ENCODE peak calls at places on chromosomes 16 and 17, in six cellular contexts. Y, C, I, Z, E and F are unnamed samples.

GRCh38 chr17:83155128-83156081 is 76.0 kb downstream of the METRNL start:
- DNase-seq in Y (peak), C (peak), I (no peak), Z (peak), E (peak), F (no peak)

GRCh38 chr16:10828851-10829331 is 10.3 kb upstream of the TVP23A start:
- DNase-seq in Y (peak), C (peak), I (no peak), Z (peak), E (peak), F (peak)

GRCh38 chr17:12407495-12407894 is 258.2 kb upstream of the MYOCD start:
- DNase-seq in Y (no peak), C (no peak), I (no peak), Z (no peak), E (no peak), F (no peak)

GRCh38 chr16:4179020-4179419 is 62.8 kb upstream of the ADCY9 start:
- DNase-seq in Y (no peak), C (peak), I (no peak), Z (no peak), E (peak), F (no peak)

GRCh38 chr16:1135459-1135825 is 17.5 kb upstream of the CACNA1H start:
- DNase-seq in Y (no peak), C (no peak), I (no peak), Z (no peak), E (no peak), F (no peak)

GRCh38 chr16:75433732-75434413 is 570 bp upstream of the CFDP1 start:
- DNase-seq in Y (peak), C (peak), I (peak), Z (peak), E (peak), F (no peak)

GRCh38 chr16:50467559-50467942 is 80.6 kb upstream of the NKD1 start:
- DNase-seq in Y (no peak), C (no peak), I (no peak), Z (no peak), E (no peak), F (no peak)

GRCh38 chr17:33273271-33273670 is 19.8 kb downstream of the ASIC2 start:
- DNase-seq in Y (no peak), C (no peak), I (no peak), Z (no peak), E (no peak), F (no peak)

GRCh38 chr17:77909236-77909635 is 49.3 kb upstream of the TNRC6C start:
- DNase-seq in Y (no peak), C (no peak), I (no peak), Z (no peak), E (peak), F (no peak)

GRCh38 chr16:89705006-89705405 is 3.5 kb upstream of the SPATA2L start:
- DNase-seq in Y (no peak), C (no peak), I (no peak), Z (no peak), E (no peak), F (no peak)

GRCh38 chr17:28193241-28193640 is 125.8 kb upstream of the TMEM97 start:
- DNase-seq in Y (no peak), C (no peak), I (no peak), Z (no peak), E (no peak), F (peak)

GRCh38 chr16:14148016-14148415 is 76.9 kb downstream of the MRTFB start:
- DNase-seq in Y (no peak), C (no peak), I (no peak), Z (no peak), E (no peak), F (no peak)

GRCh38 chr16:49469930-49470451 is 96.4 kb downstream of the C16orf78 start:
- DNase-seq in Y (no peak), C (no peak), I (no peak), Z (no peak), E (no peak), F (no peak)

GRCh38 chr16:17107450-17107849 is 363.3 kb downstream of the XYLT1 start:
- DNase-seq in Y (no peak), C (no peak), I (no peak), Z (no peak), E (no peak), F (no peak)

GRCh38 chr17:76088041-76088867 is 9.3 kb downstream of the ZACN start:
- DNase-seq in Y (no peak), C (no peak), I (no peak), Z (no peak), E (no peak), F (no peak)

GRCh38 chr16:4831616-4832015 is 15.5 kb downstream of the GLYR1 start:
- DNase-seq in Y (no peak), C (no peak), I (no peak), Z (no peak), E (no peak), F (no peak)

GRCh38 chr17:78583091-78583490 is 5.9 kb upstream of the DNAH17 start:
- DNase-seq in Y (no peak), C (peak), I (no peak), Z (peak), E (peak), F (no peak)